ENCODE peak calls at places on chromosomes 13 and 19, in four cellular contexts. X, E, U and M are unnamed samples.

GRCh38 chr19:51695088-51695487 is 2.0 kb downstream of the SPACA6 start:
- DNase-seq in U (no peak), E (no peak), X (no peak), M (no peak)

GRCh38 chr19:35436477-35437141 is 11.4 kb upstream of the FFAR2 start:
- DNase-seq in E (no peak), X (peak; percentile 23), U (peak; percentile 42), M (no peak)

GRCh38 chr13:37270206-37271001 is 164.9 kb upstream of the CSNK1A1L start:
- DNase-seq in E (no peak), X (no peak), U (no peak), M (no peak)

GRCh38 chr19:3163230-3163886 is 15.2 kb upstream of the S1PR4 start:
- DNase-seq in E (peak; percentile 47), U (peak; percentile 68), X (peak; percentile 62), M (no peak)

GRCh38 chr13:109735567-109735966 is 50.8 kb downstream of the IRS2 start:
- DNase-seq in U (no peak), E (peak; percentile 5), X (no peak), M (no peak)

GRCh38 chr13:27113436-27113835 is 58.2 kb downstream of the USP12 start:
- DNase-seq in E (no peak), X (no peak), U (no peak), M (no peak)

GRCh38 chr13:41137241-41137640 is 4.6 kb upstream of the KBTBD6 start:
- DNase-seq in U (no peak), X (no peak), E (no peak), M (no peak)

GRCh38 chr13:27978301-27978968 is 9.3 kb upstream of the CDX2 start:
- DNase-seq in U (no peak), X (no peak), E (no peak), M (no peak)

GRCh38 chr19:15115080-15115479 is 7.9 kb downstream of the SYDE1 start:
- DNase-seq in X (no peak), E (peak; percentile 44), U (peak; percentile 53), M (no peak)

GRCh38 chr13:56752630-56753029 is 388.1 kb upstream of the PRR20A start:
- DNase-seq in E (no peak), U (no peak), X (no peak), M (no peak)

GRCh38 chr19:41956621-41957020 is 2.5 kb downstream of the RABAC1 start:
- DNase-seq in U (no peak), E (no peak), X (no peak), M (no peak)

GRCh38 chr19:45574526-45574925 is 10.1 kb downstream of the OPA3 start:
- DNase-seq in U (no peak), X (no peak), E (no peak), M (no peak)

GRCh38 chr13:36979361-36980040 is 19.6 kb downstream of the ALG5 start:
- DNase-seq in E (no peak), X (no peak), U (no peak), M (no peak)

GRCh38 chr13:20819715-20820114 is 46.0 kb upstream of the EEF1AKMT1 start:
- DNase-seq in X (no peak), E (no peak), U (no peak), M (no peak)

GRCh38 chr13:26555413-26555812 is 2.1 kb upstream of the WASF3 start:
- DNase-seq in U (no peak), X (no peak), E (no peak), M (no peak)

GRCh38 chr13:42360046-42360445 is 88.1 kb downstream of the AKAP11 start:
- DNase-seq in X (no peak), U (no peak), E (no peak), M (no peak)

GRCh38 chr19:38266981-38267597 is 2.7 kb downstream of the SPINT2 start:
- DNase-seq in U (peak; percentile 39), X (peak; percentile 38), E (peak; percentile 53), M (no peak)

GRCh38 chr19:39410620-39411005 is 1.9 kb upstream of the PLEKHG2 start:
- DNase-seq in X (no peak), E (no peak), U (no peak), M (no peak)

GRCh38 chr13:21216332-21216731 is 39.9 kb downstream of the MRPL57 start:
- DNase-seq in X (no peak), U (no peak), E (no peak), M (no peak)

GRCh38 chr13:42239644-42240043 is 32.3 kb upstream of the AKAP11 start:
- DNase-seq in X (no peak), U (no peak), E (peak; percentile 17), M (no peak)

GRCh38 chr19:38464421-38465082 is 31.1 kb downstream of the RYR1 start:
- DNase-seq in U (no peak), E (no peak), X (no peak), M (no peak)

GRCh38 chr13:106373304-106373988 is 162.0 kb downstream of the EFNB2 start:
- DNase-seq in E (peak; percentile 53), X (no peak), U (no peak), M (no peak)

GRCh38 chr19:42068756-42069571 is 1.0 kb downstream of the GRIK5 start:
- DNase-seq in E (no peak), X (no peak), U (no peak), M (no peak)

GRCh38 chr13:87671824-87672603 is 843 bp downstream of the SLITRK5 start:
- DNase-seq in E (peak; percentile 6), X (no peak), U (peak; percentile 10), M (no peak)

GRCh38 chr19:3710265-3710812 is 2.2 kb downstream of the TJP3 start:
- DNase-seq in U (peak; percentile 97), X (peak; percentile 94), E (peak; percentile 34), M (no peak)

GRCh38 chr19:54674021-54674617 is 11.3 kb downstream of the LILRB4 start:
- DNase-seq in E (no peak), X (peak; percentile 28), U (no peak), M (no peak)

GRCh38 chr19:51020988-51021651 is 1.6 kb upstream of the KLK10 start:
- DNase-seq in E (peak; percentile 25), X (peak; percentile 61), U (peak; percentile 41), M (no peak)

GRCh38 chr13:47397739-47398138 is 500.9 kb upstream of the HTR2A start:
- DNase-seq in U (no peak), X (peak; percentile 1), E (peak; percentile 32), M (no peak)

GRCh38 chr19:28727133-28727834 is 485.7 kb downstream of the UQCRFS1 start:
- DNase-seq in X (no peak), E (no peak), U (no peak), M (no peak)

GRCh38 chr19:28731113-28731512 is 481.8 kb downstream of the UQCRFS1 start:
- DNase-seq in X (no peak), E (no peak), U (no peak), M (no peak)

GRCh38 chr19:28727835-28728159 is 485.2 kb downstream of the UQCRFS1 start:
- DNase-seq in X (no peak), U (no peak), E (no peak), M (no peak)

GRCh38 chr19:28736528-28736927 is 476.4 kb downstream of the UQCRFS1 start:
- DNase-seq in X (no peak), U (no peak), E (no peak), M (no peak)

DNA sequence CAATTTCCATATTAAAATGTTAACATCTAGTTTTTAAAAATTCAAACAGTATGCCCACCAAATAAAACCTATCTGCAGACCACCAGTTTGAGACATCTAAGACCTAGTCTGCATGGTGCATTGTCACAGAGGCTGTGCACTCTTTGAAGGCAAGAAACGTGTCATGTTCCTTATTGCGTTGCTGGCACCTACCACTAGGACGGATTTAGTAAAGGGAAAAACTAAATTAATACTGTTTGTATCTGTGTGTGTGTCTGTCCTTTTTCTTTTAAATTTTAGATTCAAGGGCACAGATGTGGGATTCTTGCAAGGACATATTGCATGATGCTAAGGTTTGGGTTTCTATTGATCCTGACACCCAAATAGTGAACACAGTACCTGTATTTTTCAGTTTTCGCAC is 481.4 kb downstream of the UQCRFS1 start:
- DNase-seq in U (no peak), E (no peak), X (no peak), M (no peak)
- TF ChIP-seq CTCF in U (no peak), E (no peak), X (no peak), M (no peak)

GRCh38 chr19:1467512-1468273 is 11.3 kb downstream of the C19orf25 start:
- DNase-seq in U (no peak), X (no peak), E (no peak), M (no peak)
- TF ChIP-seq CTCF in U (no peak), X (no peak), E (no peak), M (no peak)

DNA sequence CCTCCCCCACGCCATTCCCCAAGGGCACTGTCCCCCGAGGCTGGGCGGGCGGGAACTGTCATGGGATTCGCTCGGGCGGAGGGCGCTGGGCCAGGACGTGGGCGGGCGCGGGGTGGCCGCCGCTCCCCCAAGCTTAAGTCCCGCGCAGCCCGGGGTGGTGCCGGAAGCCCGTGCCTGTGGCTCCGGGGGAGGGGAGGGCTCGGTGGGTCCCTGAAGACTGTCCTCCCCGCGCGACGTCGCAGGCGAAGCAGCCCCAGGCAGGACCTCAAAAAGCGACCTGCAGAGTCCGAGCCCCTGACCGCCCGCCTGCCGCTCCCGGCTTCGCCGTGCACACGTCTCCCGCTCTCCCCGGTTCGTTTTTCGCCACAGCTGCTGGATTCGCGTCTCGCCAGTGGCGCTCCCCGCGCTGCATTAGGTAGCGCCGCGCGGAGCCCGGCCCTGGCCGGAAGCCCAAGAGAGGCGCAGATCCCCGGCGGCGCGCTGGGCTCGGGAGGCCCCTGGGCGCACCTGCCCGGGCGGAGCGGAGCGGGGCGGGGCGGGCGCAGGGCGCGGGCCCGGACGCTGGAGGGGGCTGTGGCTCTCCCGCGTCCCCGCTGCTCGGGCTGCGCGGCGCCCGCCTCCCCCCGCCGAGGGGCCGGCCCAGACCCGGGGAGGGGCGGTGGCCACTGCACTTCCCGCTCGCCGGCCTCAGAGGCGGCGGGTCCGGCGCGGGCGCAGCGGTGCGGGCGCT is at the start of gene FARP1:
- DNase-seq in X (peak; percentile 77), E (peak; percentile 66), U (peak; percentile 87), M (no peak)
- TF ChIP-seq CTCF in X (no peak), E (peak; percentile 22), U (peak; percentile 96), M (no peak)

GRCh38 chr13:113969311-113969972 is 4.4 kb downstream of the C13orf46 start:
- DNase-seq in X (no peak), E (no peak), U (peak; percentile 43), M (no peak)

GRCh38 chr13:113967729-113968462 is 6.0 kb downstream of the C13orf46 start:
- DNase-seq in U (peak; percentile 92), E (no peak), X (no peak), M (no peak)

GRCh38 chr13:113967206-113967720 is 6.6 kb downstream of the C13orf46 start:
- DNase-seq in U (peak; percentile 14), E (no peak), X (no peak), M (no peak)

GRCh38 chr13:113969973-113970611 is 3.8 kb downstream of the C13orf46 start:
- DNase-seq in U (peak; percentile 96), E (no peak), X (no peak), M (no peak)

DNA sequence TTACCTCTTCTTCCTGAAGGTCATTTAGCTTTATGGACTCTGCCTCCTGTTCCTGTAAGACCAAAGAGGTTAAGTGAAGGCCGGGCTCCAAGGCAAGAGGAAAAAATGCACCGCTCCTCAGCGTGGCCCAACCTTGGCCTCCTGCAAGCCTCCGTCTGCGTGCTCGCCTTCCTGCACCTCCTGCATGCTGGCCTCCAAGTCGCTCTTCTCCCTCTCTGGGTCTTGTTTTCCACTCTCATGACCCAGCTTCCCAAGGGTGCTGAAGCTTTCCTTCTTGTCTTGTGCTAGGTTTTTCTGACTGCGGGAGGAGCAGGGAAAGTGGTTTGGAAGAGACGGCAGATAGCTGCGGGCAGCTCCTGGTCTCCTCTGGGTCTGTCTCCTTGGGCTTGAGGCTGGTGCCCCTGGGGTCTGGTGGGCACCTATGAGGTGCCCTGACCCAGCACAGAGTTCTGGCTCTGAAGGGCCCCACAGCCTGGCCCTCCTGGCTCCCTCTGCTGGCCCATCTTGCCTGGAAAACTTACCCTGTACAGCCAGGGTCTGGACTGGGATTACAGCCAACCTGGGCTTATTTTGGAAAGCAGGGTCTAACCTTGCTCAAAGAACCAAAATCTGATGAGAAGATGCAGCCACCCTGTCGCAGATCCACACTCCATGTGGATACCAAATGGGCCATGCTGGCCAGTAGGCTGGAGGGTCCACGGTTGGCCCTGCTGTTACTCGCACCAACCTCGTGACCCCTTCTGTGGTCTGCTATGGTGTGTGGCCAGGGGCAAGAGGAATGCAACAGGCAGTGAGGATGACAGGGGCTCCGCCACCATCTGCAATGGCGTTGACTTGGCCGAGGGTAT is 5.2 kb downstream of the C13orf46 start:
- DNase-seq in X (no peak), U (peak; percentile 19), E (no peak), M (no peak)
- TF ChIP-seq CTCF in X (no peak), U (no peak), E (peak; percentile 14), M (no peak)